ENCODE peak calls at places on chromosomes 4 and X, in four cellular contexts. B is dorsolateral prefrontal cortex, Z is nephron progenitor cell, P is Calu3. T is an unnamed sample.

GRCh38 chrX:107000013-107000515 is at the start of gene MORC4:
- DNase-seq in B (peak), Z (peak), P (peak), T (peak)

GRCh38 chr4:153781280-153781679 is 7.6 kb downstream of the SFRP2 start:
- DNase-seq in B (no peak), Z (no peak), P (no peak), T (no peak)

GRCh38 chr4:124018383-124019317 is 622.1 kb downstream of the SPRY1 start:
- DNase-seq in B (no peak), Z (peak), P (no peak), T (no peak)

GRCh38 chr4:186707996-186708395 is 15.7 kb downstream of the FAT1 start:
- DNase-seq in B (no peak), Z (no peak), P (no peak), T (no peak)

GRCh38 chrX:68693481-68694410 is 46.3 kb downstream of the STARD8 start:
- DNase-seq in B (peak), Z (peak), P (peak), T (no peak)

GRCh38 chrX:108165349-108166111 is 74.0 kb downstream of the ATG4A start:
- DNase-seq in B (no peak), Z (peak), P (peak), T (no peak)

GRCh38 chrX:14927391-14927790 is 54.2 kb downstream of the MOSPD2 start:
- DNase-seq in B (no peak), Z (no peak), P (no peak), T (no peak)

GRCh38 chr4:8235224-8235623 is 34.3 kb upstream of the HTRA3 start:
- DNase-seq in B (no peak), Z (no peak), P (no peak), T (no peak)

GRCh38 chr4:42385534-42385933 is 11.8 kb upstream of the SHISA3 start:
- DNase-seq in B (no peak), Z (no peak), P (no peak), T (no peak)

GRCh38 chrX:154436597-154437397 is at the start of gene GDI1:
- DNase-seq in B (no peak), Z (peak), P (peak), T (peak)

DNA sequence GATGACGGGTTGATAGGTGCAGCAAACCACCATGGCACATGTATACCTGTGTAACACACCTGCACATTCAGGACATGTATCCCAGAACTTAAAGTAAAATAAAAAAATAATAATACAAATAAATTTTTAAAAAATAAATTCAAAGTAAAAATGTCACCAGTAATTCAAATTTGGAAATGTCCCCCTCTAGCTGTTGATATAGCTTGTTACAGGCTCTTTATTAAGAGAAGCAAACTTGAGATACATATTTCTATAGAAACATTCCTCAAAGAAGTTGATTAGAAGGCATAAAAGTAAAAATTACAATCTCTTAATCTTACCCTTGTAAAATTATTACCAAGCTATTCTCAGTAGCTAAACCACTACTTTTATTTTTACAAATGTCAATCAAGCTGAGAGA is 1397.0 kb downstream of the FAM133A start:
- DNase-seq in B (no peak), Z (no peak), P (no peak), T (no peak)
- TF ChIP-seq CTCF in B (no peak), Z (peak), P (no peak), T (peak)

GRCh38 chrX:146224442-146224841 is 406.8 kb downstream of the SLITRK2 start:
- DNase-seq in B (no peak), Z (no peak), P (no peak), T (no peak)
- TF ChIP-seq CTCF in B (no peak), Z (peak), P (no peak), T (no peak)

GRCh38 chrX:149871940-149872339 is 9.0 kb upstream of the MAGEA8 start:
- DNase-seq in B (no peak), Z (peak), P (peak), T (no peak)
- TF ChIP-seq CTCF in B (no peak), Z (peak), P (peak), T (peak)

GRCh38 chr4:168864831-168865541 is 145.1 kb downstream of the CBR4 start:
- DNase-seq in B (no peak), Z (no peak), P (no peak), T (no peak)
- TF ChIP-seq CTCF in B (no peak), Z (no peak), P (no peak), T (peak)

GRCh38 chrX:134760671-134761070 is 102.4 kb upstream of the PLAC1 start:
- DNase-seq in B (no peak), Z (no peak), P (no peak), T (no peak)

GRCh38 chrX:134758652-134759051 is 100.4 kb upstream of the PLAC1 start:
- DNase-seq in B (no peak), Z (no peak), P (no peak), T (no peak)

GRCh38 chrX:134761788-134762187 is 103.5 kb upstream of the PLAC1 start:
- DNase-seq in B (no peak), Z (no peak), P (peak), T (no peak)

DNA sequence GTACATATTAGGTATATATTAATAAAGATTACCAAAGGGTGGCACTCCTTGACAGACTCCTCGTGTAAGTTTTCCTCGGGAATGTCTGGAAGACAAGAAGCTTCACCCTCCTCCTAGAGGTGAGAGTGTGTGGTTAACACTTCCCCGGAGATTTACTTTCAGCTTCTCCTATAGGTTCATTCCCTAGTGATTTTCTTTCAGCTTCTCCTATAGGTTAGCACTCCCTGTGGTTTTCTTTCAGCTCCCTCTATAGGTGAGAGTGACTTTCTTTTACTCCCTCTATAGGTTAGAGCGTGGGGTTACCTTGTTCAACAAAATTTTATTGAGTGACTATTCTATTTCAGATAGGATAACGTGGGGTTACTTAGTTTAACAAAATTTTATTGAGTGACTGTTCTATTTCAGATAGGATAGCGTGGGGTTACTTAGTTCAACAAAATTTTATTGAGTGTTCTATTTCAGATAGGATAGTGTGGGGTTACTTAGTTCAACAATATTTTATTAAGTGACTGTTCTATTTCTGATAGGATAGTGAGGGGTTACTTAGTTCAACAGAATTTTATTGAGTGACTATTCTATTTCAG is 106.0 kb upstream of the PLAC1 start:
- DNase-seq in B (no peak), Z (no peak), P (peak), T (no peak)
- TF ChIP-seq CTCF in B (no peak), Z (no peak), P (peak), T (peak)